ENCODE peak calls at places on chromosome 14, in five cellular contexts. E is IMR-90, N is H1, L is mesenchymal stem cell, C is trophoblast cell. Z is an unnamed sample.

GRCh38 chr14:101020971-101021370 is 117.4 kb upstream of the RTL1 start:
- DNase-seq in E (no peak), N (no peak), L (no peak), C (no peak), Z (no peak)

GRCh38 chr14:41749425-41749824 is 142.7 kb downstream of the LRFN5 start:
- DNase-seq in E (no peak), N (no peak), L (peak), C (no peak), Z (no peak)

GRCh38 chr14:61476105-61476736 is 154.8 kb downstream of the PRKCH start:
- DNase-seq in E (no peak), N (no peak), L (no peak), C (no peak), Z (no peak)

GRCh38 chr14:20652996-20653975 is 11.8 kb upstream of the OR6S1 start:
- DNase-seq in E (peak), N (peak), L (peak), C (no peak), Z (peak)

GRCh38 chr14:68964300-68965093 is 14.6 kb downstream of the ACTN1 start:
- DNase-seq in E (peak), N (no peak), L (peak), C (peak), Z (no peak)

GRCh38 chr14:73295198-73295796 is 58.0 kb downstream of the PAPLN start:
- DNase-seq in E (peak), N (no peak), L (peak), C (peak), Z (no peak)

GRCh38 chr14:27721760-27722159 is 1044.8 kb upstream of the FOXG1 start:
- DNase-seq in E (no peak), N (no peak), L (no peak), C (no peak), Z (no peak)

GRCh38 chr14:54177861-54178591 is 218.8 kb upstream of the CDKN3 start:
- DNase-seq in E (peak), N (no peak), L (peak), C (no peak), Z (no peak)

GRCh38 chr14:47235619-47236018 is 439.8 kb downstream of the MDGA2 start:
- DNase-seq in E (no peak), N (no peak), L (no peak), C (no peak), Z (no peak)

GRCh38 chr14:81625343-81625742 is 91.7 kb upstream of the SEL1L start:
- DNase-seq in E (no peak), N (no peak), L (no peak), C (peak), Z (peak)

DNA sequence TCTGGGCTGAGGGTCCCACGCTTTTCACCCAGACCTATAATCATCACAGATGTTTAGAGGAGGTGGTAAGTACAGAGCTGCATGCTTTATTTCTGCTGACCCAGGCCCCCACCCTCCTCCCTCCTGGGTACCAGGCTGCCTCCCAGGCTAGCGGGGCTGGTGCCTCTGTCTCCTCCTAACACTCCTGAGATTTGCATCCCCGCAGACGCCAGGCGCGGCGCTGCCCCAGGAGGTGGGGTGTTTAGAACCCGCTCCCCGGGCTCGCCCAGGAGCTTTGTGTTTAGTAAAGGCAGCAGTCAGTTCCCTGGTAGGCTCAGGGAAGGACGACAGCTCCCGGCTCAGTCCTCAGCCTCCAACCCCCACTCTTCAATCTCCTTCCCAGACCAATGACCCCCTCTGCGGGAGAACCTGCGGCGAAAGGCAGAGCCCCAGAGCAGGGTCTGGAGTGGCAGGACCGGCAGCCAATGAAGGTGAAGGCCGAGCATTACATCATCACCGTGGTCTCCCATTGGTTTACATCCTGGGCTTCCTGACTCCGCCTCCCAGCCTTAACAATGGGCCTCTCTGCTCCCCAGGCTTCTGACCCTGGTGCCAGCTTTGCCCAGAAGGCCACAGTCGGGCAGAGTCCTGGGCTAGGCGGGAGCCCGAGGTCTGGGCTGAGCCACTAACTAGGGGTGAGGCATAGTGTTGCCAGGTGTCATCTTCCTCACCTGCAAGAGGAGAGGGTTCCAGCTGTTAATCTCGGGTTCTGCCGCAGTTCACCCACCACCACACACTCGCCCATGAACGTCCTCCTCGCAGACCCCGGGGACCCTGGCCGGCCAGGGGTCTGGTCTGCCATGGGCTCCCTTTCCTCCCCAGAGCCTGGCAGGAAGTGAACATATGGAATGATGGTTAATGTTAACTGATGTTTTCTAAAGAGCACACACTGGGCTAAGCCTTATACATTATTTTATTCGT is 57.5 kb downstream of the CALM1 start:
- DNase-seq in E (peak), N (peak), L (peak), C (peak), Z (peak)
- H3K4me3 ChIP-seq in E (peak), N (peak), L (no peak), C (peak), Z (no peak)

GRCh38 chr14:102554835-102555819 is 37.3 kb upstream of the RCOR1 start:
- DNase-seq in E (no peak), N (no peak), L (peak), C (peak), Z (peak)
- H3K14ac ChIP-seq in E (peak), N (no peak), L (peak), C (peak), Z (peak)

GRCh38 chr14:59087711-59088110 is 100.8 kb upstream of the DAAM1 start:
- DNase-seq in E (no peak), N (no peak), L (peak), C (no peak), Z (no peak)

GRCh38 chr14:59090572-59090971 is 97.9 kb upstream of the DAAM1 start:
- DNase-seq in E (no peak), N (no peak), L (no peak), C (no peak), Z (no peak)

GRCh38 chr14:59087240-59087639 is 101.2 kb upstream of the DAAM1 start:
- DNase-seq in E (no peak), N (no peak), L (no peak), C (no peak), Z (no peak)

GRCh38 chr14:59085207-59085739 is 103.2 kb upstream of the DAAM1 start:
- DNase-seq in E (no peak), N (no peak), L (no peak), C (no peak), Z (no peak)

DNA sequence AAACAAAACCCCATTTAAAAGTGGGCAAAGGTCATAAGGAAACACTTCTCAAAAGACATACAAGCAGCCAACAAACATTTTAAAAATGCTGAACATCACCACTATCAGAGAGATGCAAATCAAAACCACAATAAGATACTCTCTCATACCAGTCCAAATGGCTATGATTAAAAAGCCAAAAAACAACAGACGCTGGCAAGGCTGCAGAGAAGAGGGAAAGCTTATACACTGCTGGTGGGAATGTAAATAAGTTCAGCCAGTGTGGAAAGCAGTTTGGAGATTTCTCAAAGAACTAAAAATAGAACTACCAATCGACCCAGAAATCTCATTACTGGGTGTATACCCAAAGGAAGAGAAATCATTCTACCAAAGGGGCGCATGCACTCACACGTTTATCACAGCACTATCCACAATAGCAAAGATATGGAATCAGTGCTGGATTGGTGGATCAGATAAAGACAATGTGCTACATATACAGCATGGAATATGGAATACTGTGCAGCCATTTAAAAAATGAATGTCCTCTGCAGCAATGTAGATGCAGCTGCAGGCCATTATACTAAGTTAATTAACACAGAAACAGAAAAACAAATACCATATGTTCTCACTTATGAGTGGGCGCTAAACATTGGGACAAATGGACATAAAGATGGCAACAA is 102.1 kb upstream of the DAAM1 start:
- DNase-seq in E (peak), N (no peak), L (peak), C (no peak), Z (no peak)
- H2BK120ac ChIP-seq in E (no peak), N (no peak), L (no peak), C (no peak), Z (no peak)

GRCh38 chr14:64719601-64720000 is 15.4 kb downstream of the PLEKHG3 start:
- DNase-seq in E (no peak), N (no peak), L (peak), C (no peak), Z (no peak)
- H3K4me3 ChIP-seq in E (no peak), N (no peak), L (no peak), C (no peak), Z (no peak)

DNA sequence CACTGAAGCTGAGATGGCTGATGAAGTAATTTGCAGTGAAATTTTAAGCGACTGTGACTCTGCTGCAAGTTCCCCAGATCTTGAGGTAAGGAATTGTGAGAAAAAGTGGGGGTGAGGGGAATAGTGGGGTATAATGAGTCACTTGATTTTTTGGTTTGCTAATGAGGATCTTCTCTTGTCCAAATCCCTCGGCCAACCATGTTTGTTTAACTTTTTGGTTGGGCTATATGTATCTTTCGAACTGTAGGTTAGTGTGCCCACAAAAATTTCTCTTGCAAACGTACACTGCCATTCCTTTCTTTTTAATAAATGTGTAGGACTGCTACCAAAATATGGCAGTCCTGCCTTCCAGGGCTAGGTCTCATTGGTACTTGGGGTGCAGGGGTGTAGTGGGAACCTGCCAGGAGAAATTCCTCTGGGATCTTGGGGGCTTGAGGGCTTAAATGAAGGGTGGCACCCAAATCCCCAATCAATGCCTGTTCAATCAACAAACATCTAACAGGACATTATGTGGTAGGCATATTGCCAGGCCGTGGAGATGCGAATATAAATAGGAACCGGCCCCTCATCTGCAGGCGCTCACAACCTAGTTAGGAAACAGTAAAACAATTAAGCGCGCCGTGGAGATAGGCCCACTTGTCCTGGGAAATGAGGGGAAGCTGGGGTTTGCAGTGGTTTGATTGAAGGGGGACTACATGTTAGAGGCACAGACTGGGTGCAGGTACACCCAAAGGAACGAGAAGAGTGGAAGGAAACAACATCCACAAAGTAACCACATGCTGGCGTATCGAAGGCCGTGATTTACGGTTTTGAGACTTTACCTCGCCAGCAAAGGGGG is 1.3 kb upstream of the PABPN1 start:
- DNase-seq in E (no peak), N (no peak), L (no peak), C (no peak), Z (no peak)
- H3K14ac ChIP-seq in E (no peak), N (no peak), L (no peak), C (peak), Z (no peak)

DNA sequence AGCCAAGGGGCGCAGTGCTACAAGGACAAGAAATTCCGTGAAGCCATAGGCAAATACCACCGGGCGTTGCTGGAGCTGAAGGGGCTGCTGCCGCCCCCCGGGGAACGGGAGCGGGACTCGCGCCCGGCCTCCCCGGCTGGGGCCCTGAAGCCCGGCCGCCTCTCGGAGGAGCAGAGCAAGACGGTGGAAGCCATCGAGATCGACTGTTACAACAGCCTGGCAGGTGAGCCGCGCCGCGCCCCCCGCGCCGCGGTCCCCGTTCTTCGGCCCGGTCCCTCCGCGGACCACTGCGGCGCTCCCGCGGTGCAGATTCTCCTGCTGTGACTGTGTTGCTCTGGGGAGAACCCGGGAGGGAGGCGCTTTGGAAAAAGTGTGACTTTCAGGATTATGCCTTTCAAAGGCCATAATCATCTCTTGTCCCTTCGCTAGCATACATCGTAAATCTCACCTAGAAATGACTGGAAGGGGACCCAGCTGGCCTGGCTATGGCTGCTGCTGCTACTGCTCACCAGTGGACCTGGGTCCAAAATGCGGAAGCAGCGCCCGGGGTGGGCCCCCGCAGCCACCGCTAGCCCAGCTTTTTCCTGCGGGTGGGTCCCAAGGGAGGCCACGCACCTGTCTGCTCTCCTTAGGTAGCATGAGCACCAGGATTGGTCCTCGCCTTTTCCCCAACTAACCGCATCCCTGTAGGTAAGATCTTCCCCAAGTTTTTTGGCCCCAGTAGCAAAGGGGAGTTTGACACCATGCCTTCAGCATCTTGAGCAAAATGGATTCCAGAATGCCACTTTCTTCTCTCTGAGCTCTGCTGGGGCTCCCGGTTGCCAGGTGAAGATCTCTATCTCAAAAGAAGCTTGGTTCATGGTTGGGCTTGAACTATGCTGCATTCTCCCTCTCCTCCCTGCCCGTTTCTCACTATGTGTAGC is 858 bp downstream of the TTC9 start:
- DNase-seq in E (no peak), N (no peak), L (no peak), C (peak), Z (no peak)
- H2BK120ac ChIP-seq in E (no peak), N (peak), L (no peak), C (peak), Z (no peak)

Z was measured in neuronal stem cell.